ENCODE peak calls at places on chromosomes 3 and 15, in five cellular contexts. One of them, this sample, is unnamed.

GRCh38 chr15:70318594-70318993 is 220.9 kb upstream of the TLE3 start:
- DNase-seq in GM12878: no peak
- DNase-seq in GM12892: no peak
- DNase-seq in SK-N-MC: no peak
- DNase-seq in spleen: no peak
- DNase-seq in this sample: no peak

GRCh38 chr3:13040381-13041074 is 32.7 kb downstream of the IQSEC1 start:
- DNase-seq in GM12878: no peak
- DNase-seq in GM12892: peak
- DNase-seq in SK-N-MC: no peak
- DNase-seq in spleen: peak
- DNase-seq in this sample: no peak

GRCh38 chr3:134366928-134367352 is 7.3 kb downstream of the AMOTL2 start:
- DNase-seq in GM12878: no peak
- DNase-seq in GM12892: no peak
- DNase-seq in SK-N-MC: no peak
- DNase-seq in spleen: peak
- DNase-seq in this sample: no peak

GRCh38 chr3:188157971-188158370 is 4.0 kb downstream of the LPP start:
- DNase-seq in GM12878: no peak
- DNase-seq in GM12892: no peak
- DNase-seq in SK-N-MC: no peak
- DNase-seq in spleen: no peak
- DNase-seq in this sample: no peak

GRCh38 chr3:179666436-179667035 is 13.7 kb downstream of the USP13 start:
- DNase-seq in GM12878: no peak
- DNase-seq in GM12892: no peak
- DNase-seq in SK-N-MC: no peak
- DNase-seq in spleen: no peak
- DNase-seq in this sample: no peak

GRCh38 chr3:70550723-70551319 is 238.4 kb upstream of the MDFIC2 start:
- DNase-seq in GM12878: no peak
- DNase-seq in GM12892: no peak
- DNase-seq in SK-N-MC: peak
- DNase-seq in spleen: peak
- DNase-seq in this sample: peak

GRCh38 chr3:79769234-79769633 is 1.4 kb upstream of the ROBO1 start:
- DNase-seq in GM12878: no peak
- DNase-seq in GM12892: no peak
- DNase-seq in SK-N-MC: no peak
- DNase-seq in spleen: no peak
- DNase-seq in this sample: no peak

GRCh38 chr15:78220713-78221112 is 13.7 kb downstream of the ACSBG1 start:
- DNase-seq in GM12878: no peak
- DNase-seq in GM12892: no peak
- DNase-seq in SK-N-MC: peak
- DNase-seq in spleen: no peak
- DNase-seq in this sample: no peak

GRCh38 chr15:101613130-101614000 is 38.8 kb downstream of the TM2D3 start:
- DNase-seq in GM12878: no peak
- DNase-seq in GM12892: no peak
- DNase-seq in SK-N-MC: peak
- DNase-seq in spleen: no peak
- DNase-seq in this sample: no peak

GRCh38 chr15:60215225-60215963 is 182.4 kb downstream of the ANXA2 start:
- DNase-seq in GM12878: no peak
- DNase-seq in GM12892: no peak
- DNase-seq in SK-N-MC: no peak
- DNase-seq in spleen: no peak
- DNase-seq in this sample: no peak

GRCh38 chr3:190430906-190431305 is 18.8 kb downstream of the TMEM207 start:
- DNase-seq in GM12878: no peak
- DNase-seq in GM12892: no peak
- DNase-seq in SK-N-MC: no peak
- DNase-seq in spleen: no peak
- DNase-seq in this sample: no peak

GRCh38 chr3:16060945-16061344 is 113.5 kb upstream of the GALNT15 start:
- DNase-seq in GM12878: no peak
- DNase-seq in GM12892: no peak
- DNase-seq in SK-N-MC: no peak
- DNase-seq in spleen: no peak
- DNase-seq in this sample: no peak

GRCh38 chr3:85667744-85668143 is 709.0 kb downstream of the CADM2 start:
- DNase-seq in GM12878: no peak
- DNase-seq in GM12892: no peak
- DNase-seq in SK-N-MC: no peak
- DNase-seq in spleen: no peak
- DNase-seq in this sample: no peak

GRCh38 chr3:188152660-188153497 is 1.1 kb upstream of the LPP start:
- DNase-seq in GM12878: no peak
- DNase-seq in GM12892: no peak
- DNase-seq in SK-N-MC: peak
- DNase-seq in spleen: peak
- DNase-seq in this sample: no peak

GRCh38 chr3:46612324-46612723 is at the start of gene FAM240A:
- DNase-seq in GM12878: no peak
- DNase-seq in GM12892: no peak
- DNase-seq in SK-N-MC: no peak
- DNase-seq in spleen: no peak
- DNase-seq in this sample: no peak

GRCh38 chr3:161316006-161316689 is 55.2 kb downstream of the SPTSSB start:
- DNase-seq in GM12878: no peak
- DNase-seq in GM12892: no peak
- DNase-seq in SK-N-MC: no peak
- DNase-seq in spleen: no peak
- DNase-seq in this sample: no peak

GRCh38 chr3:33716227-33716626 is 1.8 kb downstream of the CLASP2 start:
- DNase-seq in GM12878: no peak
- DNase-seq in GM12892: no peak
- DNase-seq in SK-N-MC: no peak
- DNase-seq in spleen: no peak
- DNase-seq in this sample: no peak

GRCh38 chr3:45986303-45986982 is 9.2 kb downstream of the FYCO1 start:
- DNase-seq in GM12878: no peak
- DNase-seq in GM12892: no peak
- DNase-seq in SK-N-MC: no peak
- DNase-seq in spleen: no peak
- DNase-seq in this sample: peak

GRCh38 chr15:67839358-67839928 is 402 bp downstream of the RNU6-1 start:
- DNase-seq in GM12878: no peak
- DNase-seq in GM12892: no peak
- DNase-seq in SK-N-MC: peak
- DNase-seq in spleen: peak
- DNase-seq in this sample: peak

GRCh38 chr15:34942363-34942762 is 27.2 kb downstream of the AQR start:
- DNase-seq in GM12878: no peak
- DNase-seq in GM12892: no peak
- DNase-seq in SK-N-MC: no peak
- DNase-seq in spleen: no peak
- DNase-seq in this sample: no peak

GRCh38 chr3:14429237-14429636 is 26.8 kb downstream of the SLC6A6 start:
- DNase-seq in GM12878: no peak
- DNase-seq in GM12892: no peak
- DNase-seq in SK-N-MC: no peak
- DNase-seq in spleen: no peak
- DNase-seq in this sample: no peak

GRCh38 chr15:69090197-69090948 is 70.1 kb upstream of the GLCE start:
- DNase-seq in GM12878: no peak
- DNase-seq in GM12892: no peak
- DNase-seq in SK-N-MC: no peak
- DNase-seq in spleen: no peak
- DNase-seq in this sample: no peak

GRCh38 chr15:59654043-59654442 is 3.3 kb downstream of the GTF2A2 start:
- DNase-seq in GM12878: no peak
- DNase-seq in GM12892: no peak
- DNase-seq in SK-N-MC: no peak
- DNase-seq in spleen: no peak
- DNase-seq in this sample: no peak

GRCh38 chr3:117756580-117756979 is 1047.0 kb downstream of the TUSC7 start:
- DNase-seq in GM12878: no peak
- DNase-seq in GM12892: no peak
- DNase-seq in SK-N-MC: no peak
- DNase-seq in spleen: no peak
- DNase-seq in this sample: no peak

GRCh38 chr3:77186319-77186718 is 146.4 kb downstream of the ROBO2 start:
- DNase-seq in GM12878: no peak
- DNase-seq in GM12892: no peak
- DNase-seq in SK-N-MC: no peak
- DNase-seq in spleen: no peak
- DNase-seq in this sample: no peak

GRCh38 chr15:64842986-64843561 is 1.4 kb downstream of the PLEKHO2 start:
- DNase-seq in GM12878: no peak
- DNase-seq in GM12892: no peak
- DNase-seq in SK-N-MC: no peak
- DNase-seq in spleen: peak
- DNase-seq in this sample: no peak

GRCh38 chr3:56314842-56315241 is 153.4 kb downstream of the ERC2 start:
- DNase-seq in GM12878: no peak
- DNase-seq in GM12892: no peak
- DNase-seq in SK-N-MC: no peak
- DNase-seq in spleen: no peak
- DNase-seq in this sample: no peak

GRCh38 chr15:22262613-22263020 is 182.3 kb downstream of the OR4M2 start:
- DNase-seq in GM12878: no peak
- DNase-seq in GM12892: no peak
- DNase-seq in SK-N-MC: no peak
- DNase-seq in spleen: peak
- DNase-seq in this sample: no peak

GRCh38 chr3:56119575-56120349 is 348.5 kb downstream of the ERC2 start:
- DNase-seq in GM12878: no peak
- DNase-seq in GM12892: no peak
- DNase-seq in SK-N-MC: no peak
- DNase-seq in spleen: no peak
- DNase-seq in this sample: no peak

DNA sequence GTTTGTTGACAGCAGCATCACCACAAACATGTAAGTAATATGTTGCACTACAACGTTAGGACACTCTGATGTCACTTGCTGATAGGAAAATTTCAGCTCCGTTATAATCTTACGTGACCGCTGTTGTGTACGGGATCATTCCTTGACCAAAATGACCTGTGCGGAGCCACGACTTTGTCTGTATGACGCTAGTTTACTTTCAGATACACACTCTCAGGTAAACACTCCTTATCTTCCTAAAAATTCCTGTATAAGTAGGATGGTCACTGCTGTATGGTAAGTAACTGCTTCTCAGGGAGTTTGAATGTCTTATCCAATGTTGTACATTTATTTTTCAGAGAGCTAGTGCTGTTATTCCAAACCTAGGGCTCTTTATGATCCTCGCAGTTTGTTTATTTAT is 410.3 kb downstream of the NAALADL2 start:
- DNase-seq in GM12878: no peak
- DNase-seq in GM12892: no peak
- DNase-seq in SK-N-MC: no peak
- DNase-seq in spleen: no peak
- DNase-seq in this sample: no peak
- TF ChIP-seq POLR2AphosphoS5 in GM12878: peak
- TF ChIP-seq POLR2AphosphoS5 in GM12892: no peak
- TF ChIP-seq POLR2AphosphoS5 in SK-N-MC: no peak
- TF ChIP-seq POLR2AphosphoS5 in spleen: no peak
- TF ChIP-seq POLR2AphosphoS5 in this sample: no peak

DNA sequence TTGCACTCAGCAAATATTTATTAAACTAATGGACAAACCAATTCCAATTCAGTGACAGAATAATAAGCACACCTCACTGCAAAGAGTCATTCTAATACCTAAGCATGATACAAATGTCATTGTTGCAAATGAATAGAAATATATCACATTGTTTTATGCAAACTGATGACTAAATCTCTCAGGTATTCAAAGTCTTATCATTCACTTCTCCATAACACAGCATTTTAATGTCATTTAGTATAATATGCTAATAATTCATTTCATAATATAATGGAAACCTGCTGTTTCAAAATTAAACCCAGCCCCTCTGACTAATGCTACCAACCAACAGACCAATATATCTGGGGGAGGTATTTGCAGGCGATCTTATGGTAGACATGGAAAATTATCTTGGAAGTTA is 71.8 kb downstream of the FGF7 start:
- DNase-seq in GM12878: no peak
- DNase-seq in GM12892: no peak
- DNase-seq in SK-N-MC: no peak
- DNase-seq in spleen: no peak
- DNase-seq in this sample: no peak
- TF ChIP-seq POLR2AphosphoS5 in GM12878: no peak
- TF ChIP-seq POLR2AphosphoS5 in GM12892: no peak
- TF ChIP-seq POLR2AphosphoS5 in SK-N-MC: no peak
- TF ChIP-seq POLR2AphosphoS5 in spleen: no peak
- TF ChIP-seq POLR2AphosphoS5 in this sample: no peak

DNA sequence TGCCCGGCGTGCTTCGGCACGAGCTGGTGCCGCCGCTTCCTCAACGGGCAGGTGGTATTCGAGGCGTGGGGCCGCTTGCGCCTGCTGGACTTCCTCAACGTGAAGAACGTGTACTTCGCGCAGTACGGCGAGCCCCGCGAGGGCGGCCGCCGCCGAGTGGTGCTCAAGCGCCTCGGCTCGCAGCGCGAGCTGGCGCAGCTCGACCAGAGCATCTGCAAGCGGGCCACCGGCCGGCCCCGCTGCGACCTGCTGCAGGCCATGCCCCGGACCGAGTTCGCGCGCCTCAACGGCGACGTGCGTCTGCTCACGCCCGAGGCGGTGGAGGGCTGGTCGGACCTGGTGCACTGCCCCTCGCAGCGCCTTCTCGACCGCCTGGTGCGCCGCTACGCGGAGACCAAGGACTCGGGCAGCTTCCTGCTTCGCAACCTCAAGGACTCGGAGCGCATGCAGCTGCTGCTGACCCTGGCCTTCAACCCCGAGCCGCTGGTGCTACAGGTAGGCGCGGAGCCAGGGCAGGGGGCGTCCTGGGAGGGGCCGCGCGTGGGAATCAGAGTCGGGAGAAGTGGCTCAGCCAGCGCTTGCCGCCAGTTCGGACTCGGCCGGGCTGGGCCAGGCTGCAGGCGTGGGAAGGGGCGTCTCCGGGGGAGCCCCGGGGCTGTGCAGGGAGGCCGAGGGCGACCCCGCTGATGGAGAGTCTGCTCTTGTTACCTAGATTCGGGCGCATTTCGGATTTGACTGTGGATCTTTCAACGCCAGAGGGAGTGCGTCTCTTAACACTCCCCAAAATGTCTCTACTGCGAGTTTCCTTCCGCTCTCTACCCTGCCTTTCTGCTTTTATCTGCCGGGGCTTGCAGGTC is 1.1 kb downstream of the DIPK2A start:
- DNase-seq in GM12878: peak
- DNase-seq in GM12892: peak
- DNase-seq in SK-N-MC: peak
- DNase-seq in spleen: peak
- DNase-seq in this sample: no peak
- TF ChIP-seq POLR2AphosphoS5 in GM12878: no peak
- TF ChIP-seq POLR2AphosphoS5 in GM12892: no peak
- TF ChIP-seq POLR2AphosphoS5 in SK-N-MC: peak
- TF ChIP-seq POLR2AphosphoS5 in spleen: peak
- TF ChIP-seq POLR2AphosphoS5 in this sample: no peak

DNA sequence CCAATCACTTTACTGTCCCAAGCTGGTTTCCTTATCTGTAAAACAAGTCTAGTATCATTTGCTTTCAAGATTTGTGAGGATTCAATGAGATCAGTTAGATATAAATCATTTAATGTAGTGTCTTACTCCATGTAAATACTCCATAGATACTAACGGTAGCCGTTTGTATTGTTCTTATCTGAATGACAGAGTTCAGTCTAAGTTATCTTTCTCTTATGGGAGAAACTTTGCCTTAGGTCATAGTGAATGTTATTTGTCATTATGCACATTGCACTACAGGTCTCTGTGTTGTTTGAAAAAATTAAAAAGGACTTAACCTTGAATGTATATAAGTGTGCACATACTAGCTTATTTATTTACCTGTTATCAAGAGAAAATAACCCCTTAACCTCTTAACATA is 44.7 kb downstream of the MBNL1 start:
- DNase-seq in GM12878: no peak
- DNase-seq in GM12892: no peak
- DNase-seq in SK-N-MC: no peak
- DNase-seq in spleen: no peak
- DNase-seq in this sample: no peak
- TF ChIP-seq POLR2AphosphoS5 in GM12878: no peak
- TF ChIP-seq POLR2AphosphoS5 in GM12892: no peak
- TF ChIP-seq POLR2AphosphoS5 in SK-N-MC: no peak
- TF ChIP-seq POLR2AphosphoS5 in spleen: no peak
- TF ChIP-seq POLR2AphosphoS5 in this sample: no peak

This sample was measured in Panc1.